ENCODE peak calls at places on chromosomes 11 and 22, in four cellular contexts. T is activated T-cell treated with anti-CD3 and anti-CD28 coated beads, Interleukin-2, amount 50 U/mL, for 48 hours; E is T-cell; L is GM23248. H is an unnamed sample.

GRCh38 chr11:58923300-58923788 is 15.9 kb upstream of the GLYATL1 start:
- DNase-seq in L (peak; percentile 52), E (no peak), T (no peak), H (peak; percentile 9)

GRCh38 chr11:11381471-11382100 is 28.5 kb upstream of the CSNK2A3 start:
- DNase-seq in T (no peak), E (no peak), L (no peak), H (no peak)

GRCh38 chr11:122159173-122159701 is 43.2 kb upstream of the BLID start:
- DNase-seq in E (no peak), T (no peak), L (peak; percentile 69), H (no peak)

GRCh38 chr22:24331468-24332440 is 61.1 kb downstream of the SPECC1L start:
- DNase-seq in E (no peak), L (peak; percentile 34), T (no peak), H (no peak)

GRCh38 chr11:69060806-69061712 is 12.3 kb downstream of the TPCN2 start:
- DNase-seq in L (no peak), E (no peak), T (no peak), H (no peak)

GRCh38 chr22:49208768-49209252 is 618.9 kb downstream of the BRD1 start:
- DNase-seq in L (no peak), T (no peak), E (no peak), H (no peak)

GRCh38 chr22:33272866-33273265 is 214.7 kb upstream of the SYN3 start:
- DNase-seq in T (no peak), L (no peak), E (no peak), H (no peak)

GRCh38 chr11:42043312-42043711 is 583.9 kb upstream of the LRRC4C start:
- DNase-seq in E (no peak), T (no peak), L (no peak), H (no peak)

GRCh38 chr11:57251491-57252104 is 14.5 kb upstream of the APLNR start:
- DNase-seq in E (no peak), L (peak; percentile 55), T (no peak), H (no peak)

GRCh38 chr11:28535677-28536076 is 427.5 kb downstream of the METTL15 start:
- DNase-seq in E (no peak), T (no peak), L (no peak), H (no peak)

GRCh38 chr22:46907578-46908215 is 145.2 kb downstream of the TBC1D22A start:
- DNase-seq in T (peak; percentile 9), E (no peak), L (no peak), H (no peak)

GRCh38 chr22:39543095-39543494 is 10.5 kb upstream of the RPS19BP1 start:
- DNase-seq in T (peak; percentile 42), L (peak; percentile 64), E (no peak), H (no peak)

GRCh38 chr11:35944503-35945136 is 758 bp downstream of the LDLRAD3 start:
- DNase-seq in L (peak; percentile 59), E (no peak), T (no peak), H (no peak)

GRCh38 chr11:67276821-67277230 is 10.6 kb downstream of the GRK2 start:
- DNase-seq in L (peak; percentile 84), E (peak; percentile 47), T (peak; percentile 81), H (no peak)

GRCh38 chr11:28099715-28100114 is 8.2 kb downstream of the KIF18A start:
- DNase-seq in T (no peak), L (no peak), E (no peak), H (no peak)

GRCh38 chr11:98099371-98099770 is 921.4 kb upstream of the CNTN5 start:
- DNase-seq in L (no peak), E (no peak), T (no peak), H (no peak)

GRCh38 chr11:26230021-26230420 is 101.9 kb upstream of the ANO3 start:
- DNase-seq in L (peak; percentile 39), T (no peak), E (no peak), H (no peak)

GRCh38 chr11:404551-405264 is 10.1 kb downstream of the SIGIRR start:
- DNase-seq in L (no peak), E (no peak), T (no peak), H (no peak)

GRCh38 chr11:96234866-96235441 is 108.0 kb downstream of the MAML2 start:
- DNase-seq in L (peak; percentile 37), T (no peak), E (no peak), H (no peak)

GRCh38 chr11:33263549-33263948 is 6.4 kb downstream of the HIPK3 start:
- DNase-seq in L (peak; percentile 21), E (no peak), T (no peak), H (no peak)

GRCh38 chr11:75547177-75547576 is 14.9 kb upstream of the SERPINH1 start:
- DNase-seq in E (no peak), T (no peak), L (no peak), H (no peak)

GRCh38 chr22:17754233-17754925 is 19.9 kb downstream of the BID start:
- DNase-seq in T (no peak), E (no peak), L (no peak), H (no peak)

GRCh38 chr22:27749597-27750225 is 51.8 kb downstream of the MN1 start:
- DNase-seq in T (no peak), L (peak; percentile 78), E (no peak), H (no peak)

GRCh38 chr11:76316726-76317125 is 64.2 kb downstream of the THAP12 start:
- DNase-seq in L (no peak), E (no peak), T (no peak), H (no peak)

GRCh38 chr11:122668562-122669090 is 13.1 kb downstream of the UBASH3B start:
- DNase-seq in L (peak; percentile 54), E (no peak), T (peak; percentile 35), H (no peak)

GRCh38 chr11:103648054-103648453 is 388.4 kb upstream of the DDI1 start:
- DNase-seq in L (no peak), E (no peak), T (no peak), H (no peak)

GRCh38 chr22:49873228-49873940 is 19.7 kb downstream of the ZBED4 start:
- DNase-seq in L (no peak), T (no peak), E (no peak), H (no peak)

GRCh38 chr11:45149483-45150056 is 3.1 kb downstream of the PRDM11 start:
- DNase-seq in L (no peak), T (peak; percentile 16), E (peak; percentile 7), H (no peak)

GRCh38 chr11:121426476-121427454 is 25.3 kb upstream of the SORL1 start:
- DNase-seq in T (peak; percentile 65), E (peak; percentile 50), L (peak; percentile 45), H (peak; percentile 47)

GRCh38 chr11:2539761-2540520 is 95.1 kb downstream of the KCNQ1 start:
- DNase-seq in E (no peak), L (no peak), T (no peak), H (no peak)

GRCh38 chr11:57762235-57762866 is 749 bp downstream of the CTNND1 start:
- DNase-seq in L (peak; percentile 44), E (no peak), T (no peak), H (peak; percentile 19)

GRCh38 chr11:96464695-96465307 is 75.0 kb downstream of the JRKL start:
- DNase-seq in T (no peak), E (no peak), L (peak; percentile 83), H (peak; percentile 85)

GRCh38 chr11:64304316-64305072 is 830 bp upstream of the ESRRA start:
- DNase-seq in E (peak; percentile 90), L (peak; percentile 95), T (peak; percentile 96), H (peak; percentile 86)

GRCh38 chr11:120182790-120183491 is 27.9 kb upstream of the OAF start:
- DNase-seq in T (peak; percentile 16), L (peak; percentile 68), E (peak; percentile 3), H (peak; percentile 23)